ENCODE peak calls at places on chromosomes 5 and 9, in eight cellular contexts. One of them, this sample, is unnamed. For H3K4me1, the result is how much of the 10 kb centered on the place peaks cover.

GRCh38 chr9:97900738-97901565 is 21.3 kb downstream of the TRMO start:
- DNase-seq in tibial nerve: no peak
- DNase-seq in heart right ventricle: no peak
- DNase-seq in IMR-90: peak
- DNase-seq in A549: peak
- DNase-seq in stomach: no peak
- DNase-seq in endothelial cell of umbilical vein: peak
- DNase-seq in pancreas: no peak
- DNase-seq in this sample: no peak

GRCh38 chr5:112625586-112625985 is 112.1 kb upstream of the APC start:
- DNase-seq in tibial nerve: no peak
- DNase-seq in heart right ventricle: no peak
- DNase-seq in IMR-90: no peak
- DNase-seq in A549: no peak
- DNase-seq in stomach: no peak
- DNase-seq in endothelial cell of umbilical vein: no peak
- DNase-seq in pancreas: no peak
- DNase-seq in this sample: no peak

GRCh38 chr5:134398609-134399155 is 13.0 kb downstream of the CDKN2AIPNL start:
- DNase-seq in tibial nerve: no peak
- DNase-seq in heart right ventricle: no peak
- DNase-seq in IMR-90: no peak
- DNase-seq in A549: no peak
- DNase-seq in stomach: no peak
- DNase-seq in endothelial cell of umbilical vein: no peak
- DNase-seq in pancreas: no peak
- DNase-seq in this sample: no peak

GRCh38 chr5:6772886-6773285 is 59.7 kb downstream of the TENT4A start:
- DNase-seq in tibial nerve: no peak
- DNase-seq in heart right ventricle: no peak
- DNase-seq in IMR-90: no peak
- DNase-seq in A549: no peak
- DNase-seq in stomach: no peak
- DNase-seq in endothelial cell of umbilical vein: no peak
- DNase-seq in pancreas: no peak
- DNase-seq in this sample: peak

GRCh38 chr9:34701769-34702736 is 7.9 kb downstream of the CCL21 start:
- DNase-seq in tibial nerve: peak
- DNase-seq in heart right ventricle: peak
- DNase-seq in IMR-90: peak
- DNase-seq in A549: peak
- DNase-seq in stomach: peak
- DNase-seq in endothelial cell of umbilical vein: peak
- DNase-seq in pancreas: peak
- DNase-seq in this sample: peak

GRCh38 chr5:125981016-125981415 is 442.2 kb upstream of the GRAMD2B start:
- DNase-seq in tibial nerve: no peak
- DNase-seq in heart right ventricle: peak
- DNase-seq in IMR-90: no peak
- DNase-seq in A549: no peak
- DNase-seq in stomach: no peak
- DNase-seq in endothelial cell of umbilical vein: no peak
- DNase-seq in pancreas: no peak
- DNase-seq in this sample: no peak

GRCh38 chr5:65986050-65986451 is 59.7 kb downstream of the ERBIN start:
- DNase-seq in tibial nerve: no peak
- DNase-seq in heart right ventricle: no peak
- DNase-seq in IMR-90: peak
- DNase-seq in A549: no peak
- DNase-seq in stomach: no peak
- DNase-seq in endothelial cell of umbilical vein: peak
- DNase-seq in pancreas: no peak
- DNase-seq in this sample: no peak

GRCh38 chr9:103183569-103184191 is 188.5 kb downstream of the CYLC2 start:
- DNase-seq in tibial nerve: peak
- DNase-seq in heart right ventricle: no peak
- DNase-seq in IMR-90: no peak
- DNase-seq in A549: no peak
- DNase-seq in stomach: no peak
- DNase-seq in endothelial cell of umbilical vein: no peak
- DNase-seq in pancreas: no peak
- DNase-seq in this sample: no peak

GRCh38 chr5:158899792-158900191 is 199.9 kb downstream of the EBF1 start:
- DNase-seq in tibial nerve: peak
- DNase-seq in heart right ventricle: peak
- DNase-seq in IMR-90: no peak
- DNase-seq in A549: no peak
- DNase-seq in stomach: no peak
- DNase-seq in endothelial cell of umbilical vein: no peak
- DNase-seq in pancreas: no peak
- DNase-seq in this sample: peak

GRCh38 chr5:168172718-168173045 is 118.8 kb upstream of the WWC1 start:
- DNase-seq in tibial nerve: no peak
- DNase-seq in heart right ventricle: no peak
- DNase-seq in IMR-90: no peak
- DNase-seq in A549: no peak
- DNase-seq in stomach: no peak
- DNase-seq in endothelial cell of umbilical vein: no peak
- DNase-seq in pancreas: no peak
- DNase-seq in this sample: no peak

GRCh38 chr5:128536229-128536860 is 1.7 kb downstream of the FBN2 start:
- DNase-seq in tibial nerve: no peak
- DNase-seq in heart right ventricle: peak
- DNase-seq in IMR-90: peak
- DNase-seq in A549: no peak
- DNase-seq in stomach: no peak
- DNase-seq in endothelial cell of umbilical vein: peak
- DNase-seq in pancreas: no peak
- DNase-seq in this sample: no peak

GRCh38 chr9:111674319-111674718 is 12.9 kb downstream of the GNG10 start:
- DNase-seq in tibial nerve: no peak
- DNase-seq in heart right ventricle: no peak
- DNase-seq in IMR-90: no peak
- DNase-seq in A549: no peak
- DNase-seq in stomach: no peak
- DNase-seq in endothelial cell of umbilical vein: no peak
- DNase-seq in pancreas: no peak
- DNase-seq in this sample: no peak

GRCh38 chr5:116455061-116455460 is 119.6 kb downstream of the SEMA6A start:
- DNase-seq in tibial nerve: no peak
- DNase-seq in heart right ventricle: no peak
- DNase-seq in IMR-90: peak
- DNase-seq in A549: no peak
- DNase-seq in stomach: no peak
- DNase-seq in endothelial cell of umbilical vein: no peak
- DNase-seq in pancreas: no peak
- DNase-seq in this sample: no peak

GRCh38 chr5:96476654-96477053 is 43.6 kb upstream of the PCSK1 start:
- DNase-seq in tibial nerve: no peak
- DNase-seq in heart right ventricle: no peak
- DNase-seq in IMR-90: peak
- DNase-seq in A549: no peak
- DNase-seq in stomach: no peak
- DNase-seq in endothelial cell of umbilical vein: peak
- DNase-seq in pancreas: no peak
- DNase-seq in this sample: no peak

GRCh38 chr5:39224196-39224754 is 4.9 kb upstream of the FYB1 start:
- DNase-seq in tibial nerve: no peak
- DNase-seq in heart right ventricle: no peak
- DNase-seq in IMR-90: peak
- DNase-seq in A549: no peak
- DNase-seq in stomach: peak
- DNase-seq in endothelial cell of umbilical vein: no peak
- DNase-seq in pancreas: no peak
- DNase-seq in this sample: peak

GRCh38 chr9:89439571-89439970 is 58.3 kb downstream of the SEMA4D start:
- DNase-seq in tibial nerve: no peak
- DNase-seq in heart right ventricle: no peak
- DNase-seq in IMR-90: no peak
- DNase-seq in A549: no peak
- DNase-seq in stomach: no peak
- DNase-seq in endothelial cell of umbilical vein: no peak
- DNase-seq in pancreas: no peak
- DNase-seq in this sample: no peak

GRCh38 chr9:89440951-89441654 is 56.8 kb downstream of the SEMA4D start:
- DNase-seq in tibial nerve: no peak
- DNase-seq in heart right ventricle: no peak
- DNase-seq in IMR-90: no peak
- DNase-seq in A549: no peak
- DNase-seq in stomach: peak
- DNase-seq in endothelial cell of umbilical vein: no peak
- DNase-seq in pancreas: no peak
- DNase-seq in this sample: no peak

GRCh38 chr9:89441655-89441970 is 56.3 kb downstream of the SEMA4D start:
- DNase-seq in tibial nerve: no peak
- DNase-seq in heart right ventricle: no peak
- DNase-seq in IMR-90: no peak
- DNase-seq in A549: no peak
- DNase-seq in stomach: no peak
- DNase-seq in endothelial cell of umbilical vein: no peak
- DNase-seq in pancreas: no peak
- DNase-seq in this sample: no peak

GRCh38 chr9:89440548-89440947 is 57.4 kb downstream of the SEMA4D start:
- DNase-seq in tibial nerve: peak
- DNase-seq in heart right ventricle: peak
- DNase-seq in IMR-90: no peak
- DNase-seq in A549: no peak
- DNase-seq in stomach: peak
- DNase-seq in endothelial cell of umbilical vein: no peak
- DNase-seq in pancreas: no peak
- DNase-seq in this sample: peak

GRCh38 chr9:89440046-89440445 is 57.9 kb downstream of the SEMA4D start:
- DNase-seq in tibial nerve: no peak
- DNase-seq in heart right ventricle: no peak
- DNase-seq in IMR-90: no peak
- DNase-seq in A549: no peak
- DNase-seq in stomach: no peak
- DNase-seq in endothelial cell of umbilical vein: no peak
- DNase-seq in pancreas: no peak
- DNase-seq in this sample: peak
- H3K27ac ChIP-seq in tibial nerve: no peak
- H3K27ac ChIP-seq in heart right ventricle: peak
- H3K27ac ChIP-seq in IMR-90: no peak
- H3K27ac ChIP-seq in A549: no peak
- H3K27ac ChIP-seq in stomach: peak
- H3K27ac ChIP-seq in endothelial cell of umbilical vein: no peak
- H3K27ac ChIP-seq in pancreas: no peak
- H3K27ac ChIP-seq in this sample: peak

GRCh38 chr9:87375397-87376073 is 122.1 kb upstream of the DAPK1 start:
- DNase-seq in tibial nerve: no peak
- DNase-seq in heart right ventricle: no peak
- DNase-seq in IMR-90: no peak
- DNase-seq in A549: peak
- DNase-seq in stomach: no peak
- DNase-seq in endothelial cell of umbilical vein: no peak
- DNase-seq in pancreas: no peak
- DNase-seq in this sample: no peak
- TF ChIP-seq CTCF in tibial nerve: no peak
- TF ChIP-seq CTCF in heart right ventricle: no peak
- TF ChIP-seq CTCF in IMR-90: no peak
- TF ChIP-seq CTCF in A549: no peak
- TF ChIP-seq CTCF in stomach: no peak
- TF ChIP-seq CTCF in endothelial cell of umbilical vein: no peak
- TF ChIP-seq CTCF in pancreas: no peak
- TF ChIP-seq CTCF in this sample: no peak

GRCh38 chr5:10461041-10461440 is 19.4 kb downstream of the ROPN1L start:
- DNase-seq in tibial nerve: no peak
- DNase-seq in heart right ventricle: no peak
- DNase-seq in IMR-90: no peak
- DNase-seq in A549: no peak
- DNase-seq in stomach: no peak
- DNase-seq in endothelial cell of umbilical vein: no peak
- DNase-seq in pancreas: no peak
- DNase-seq in this sample: no peak

GRCh38 chr5:10461904-10462542 is 20.3 kb downstream of the ROPN1L start:
- DNase-seq in tibial nerve: no peak
- DNase-seq in heart right ventricle: no peak
- DNase-seq in IMR-90: no peak
- DNase-seq in A549: no peak
- DNase-seq in stomach: no peak
- DNase-seq in endothelial cell of umbilical vein: no peak
- DNase-seq in pancreas: no peak
- DNase-seq in this sample: no peak

GRCh38 chr5:10465726-10466125 is 24.0 kb downstream of the ROPN1L start:
- DNase-seq in tibial nerve: no peak
- DNase-seq in heart right ventricle: no peak
- DNase-seq in IMR-90: no peak
- DNase-seq in A549: no peak
- DNase-seq in stomach: no peak
- DNase-seq in endothelial cell of umbilical vein: no peak
- DNase-seq in pancreas: no peak
- DNase-seq in this sample: no peak

GRCh38 chr5:10464173-10464572 is 22.5 kb downstream of the ROPN1L start:
- DNase-seq in tibial nerve: no peak
- DNase-seq in heart right ventricle: no peak
- DNase-seq in IMR-90: no peak
- DNase-seq in A549: no peak
- DNase-seq in stomach: no peak
- DNase-seq in endothelial cell of umbilical vein: no peak
- DNase-seq in pancreas: no peak
- DNase-seq in this sample: no peak

DNA sequence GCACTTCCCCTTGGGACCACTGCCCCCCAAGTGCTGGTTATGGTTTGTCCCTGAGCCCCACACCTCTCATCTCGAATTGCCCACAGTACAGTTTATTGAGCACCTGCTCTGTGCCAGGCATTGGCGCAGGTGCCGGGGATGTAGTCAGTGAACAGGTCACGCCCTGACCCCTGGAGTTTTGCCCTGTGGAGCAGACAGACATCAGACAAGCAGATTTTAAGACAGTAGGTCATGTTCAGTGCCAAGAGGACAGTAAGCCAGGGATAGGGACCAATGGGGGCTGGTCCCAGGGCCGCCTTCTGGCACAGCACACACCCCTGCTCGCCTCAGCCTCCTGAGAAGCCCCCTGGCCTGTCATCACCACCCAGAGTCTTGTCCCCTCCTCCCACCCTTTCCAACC is 21.9 kb downstream of the ROPN1L start:
- DNase-seq in tibial nerve: no peak
- DNase-seq in heart right ventricle: no peak
- DNase-seq in IMR-90: no peak
- DNase-seq in A549: no peak
- DNase-seq in stomach: no peak
- DNase-seq in endothelial cell of umbilical vein: no peak
- DNase-seq in pancreas: no peak
- DNase-seq in this sample: no peak
- H3K4me1 ChIP-seq in tibial nerve: under half
- H3K4me1 ChIP-seq in heart right ventricle: under half
- H3K4me1 ChIP-seq in IMR-90: under half
- H3K4me1 ChIP-seq in A549: under half
- H3K4me1 ChIP-seq in stomach: under half
- H3K4me1 ChIP-seq in endothelial cell of umbilical vein: under half
- H3K4me1 ChIP-seq in pancreas: under half
- H3K4me1 ChIP-seq in this sample: under half

DNA sequence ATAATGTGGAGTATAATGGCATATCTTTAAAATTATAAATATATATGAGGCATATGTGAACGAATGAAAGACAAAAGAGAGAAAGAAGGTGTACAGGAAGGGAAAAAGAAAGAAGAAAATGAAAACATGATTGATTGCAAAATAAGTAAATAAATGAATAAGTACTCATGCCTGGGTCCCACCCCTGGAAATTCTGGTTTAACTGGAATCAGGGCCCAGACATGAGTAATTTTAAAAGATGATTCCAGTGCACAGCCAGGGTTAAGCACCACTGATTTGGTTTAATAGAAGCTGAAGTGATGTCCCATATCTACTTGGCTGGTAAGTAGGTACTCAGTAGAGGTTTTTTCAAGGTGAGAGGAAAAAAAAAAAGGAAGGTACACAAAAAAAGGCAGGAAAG is 34.0 kb upstream of the HOMER1 start:
- DNase-seq in tibial nerve: no peak
- DNase-seq in heart right ventricle: no peak
- DNase-seq in IMR-90: no peak
- DNase-seq in A549: no peak
- DNase-seq in stomach: no peak
- DNase-seq in endothelial cell of umbilical vein: no peak
- DNase-seq in pancreas: no peak
- DNase-seq in this sample: no peak
- H3K27ac ChIP-seq in tibial nerve: no peak
- H3K27ac ChIP-seq in heart right ventricle: no peak
- H3K27ac ChIP-seq in IMR-90: no peak
- H3K27ac ChIP-seq in A549: no peak
- H3K27ac ChIP-seq in stomach: no peak
- H3K27ac ChIP-seq in endothelial cell of umbilical vein: no peak
- H3K27ac ChIP-seq in pancreas: no peak
- H3K27ac ChIP-seq in this sample: peak

This sample was measured in psoas muscle.